ENCODE peak calls at places on chromosomes 11 and 22, in eight cellular contexts. One of them, this sample, is unnamed.

GRCh38 chr11:3950996-3951662 is 95.7 kb downstream of the STIM1 start:
- DNase-seq in fibroblast of pulmonary artery: peak; percentile 74
- DNase-seq in GM06990: no peak
- DNase-seq in bronchial epithelial cell: no peak
- DNase-seq in breast epithelium: no peak
- DNase-seq in lower lobe of right lung: no peak
- DNase-seq in cardiac muscle cell: peak; percentile 85
- DNase-seq in stomach: no peak
- DNase-seq in this sample: no peak

GRCh38 chr11:10298342-10298741 is 4.3 kb upstream of the SBF2 start:
- DNase-seq in cardiac muscle cell: peak; percentile 80
- DNase-seq in stomach: no peak
- DNase-seq in breast epithelium: no peak
- DNase-seq in fibroblast of pulmonary artery: peak; percentile 57
- DNase-seq in lower lobe of right lung: no peak
- DNase-seq in GM06990: peak; percentile 55
- DNase-seq in bronchial epithelial cell: peak; percentile 73
- DNase-seq in this sample: peak; percentile 84

GRCh38 chr11:59550842-59551650 is 39.7 kb downstream of the OR4D9 start:
- DNase-seq in cardiac muscle cell: peak; percentile 91
- DNase-seq in lower lobe of right lung: peak; percentile 75
- DNase-seq in stomach: peak; percentile 76
- DNase-seq in bronchial epithelial cell: peak; percentile 83
- DNase-seq in GM06990: peak; percentile 79
- DNase-seq in breast epithelium: peak; percentile 77
- DNase-seq in fibroblast of pulmonary artery: peak; percentile 93
- DNase-seq in this sample: peak; percentile 39

GRCh38 chr11:57480409-57481137 is 20.2 kb downstream of the RTN4RL2 start:
- DNase-seq in breast epithelium: peak; percentile 74
- DNase-seq in fibroblast of pulmonary artery: peak; percentile 62
- DNase-seq in GM06990: no peak
- DNase-seq in stomach: peak; percentile 78
- DNase-seq in bronchial epithelial cell: peak; percentile 38
- DNase-seq in cardiac muscle cell: peak; percentile 67
- DNase-seq in lower lobe of right lung: peak; percentile 77
- DNase-seq in this sample: peak; percentile 87

GRCh38 chr11:116887909-116888556 is 50.6 kb upstream of the APOA1 start:
- DNase-seq in breast epithelium: no peak
- DNase-seq in GM06990: no peak
- DNase-seq in stomach: no peak
- DNase-seq in fibroblast of pulmonary artery: peak; percentile 64
- DNase-seq in cardiac muscle cell: peak; percentile 61
- DNase-seq in lower lobe of right lung: no peak
- DNase-seq in bronchial epithelial cell: no peak
- DNase-seq in this sample: no peak

GRCh38 chr11:130159657-130160459 is at the start of gene ST14:
- DNase-seq in breast epithelium: peak; percentile 81
- DNase-seq in lower lobe of right lung: peak; percentile 87
- DNase-seq in fibroblast of pulmonary artery: no peak
- DNase-seq in bronchial epithelial cell: peak; percentile 50
- DNase-seq in cardiac muscle cell: no peak
- DNase-seq in GM06990: no peak
- DNase-seq in stomach: peak; percentile 89
- DNase-seq in this sample: peak; percentile 54

GRCh38 chr11:64356498-64357411 is 2.2 kb upstream of the RPS6KA4 start:
- DNase-seq in bronchial epithelial cell: peak; percentile 46
- DNase-seq in lower lobe of right lung: no peak
- DNase-seq in stomach: peak; percentile 57
- DNase-seq in GM06990: no peak
- DNase-seq in fibroblast of pulmonary artery: peak; percentile 48
- DNase-seq in breast epithelium: no peak
- DNase-seq in cardiac muscle cell: peak; percentile 54
- DNase-seq in this sample: no peak

GRCh38 chr11:35242412-35242811 is 103.4 kb downstream of the CD44 start:
- DNase-seq in bronchial epithelial cell: no peak
- DNase-seq in stomach: no peak
- DNase-seq in GM06990: no peak
- DNase-seq in cardiac muscle cell: no peak
- DNase-seq in fibroblast of pulmonary artery: no peak
- DNase-seq in breast epithelium: no peak
- DNase-seq in lower lobe of right lung: no peak
- DNase-seq in this sample: no peak

GRCh38 chr22:47029244-47030001 is 267.0 kb downstream of the TBC1D22A start:
- DNase-seq in cardiac muscle cell: no peak
- DNase-seq in GM06990: no peak
- DNase-seq in bronchial epithelial cell: no peak
- DNase-seq in stomach: no peak
- DNase-seq in breast epithelium: peak; percentile 33
- DNase-seq in fibroblast of pulmonary artery: no peak
- DNase-seq in lower lobe of right lung: peak; percentile 24
- DNase-seq in this sample: no peak

GRCh38 chr11:8794677-8795103 is 112.1 kb downstream of the RPL27A start:
- DNase-seq in breast epithelium: no peak
- DNase-seq in GM06990: no peak
- DNase-seq in cardiac muscle cell: no peak
- DNase-seq in fibroblast of pulmonary artery: no peak
- DNase-seq in stomach: peak; percentile 83
- DNase-seq in lower lobe of right lung: no peak
- DNase-seq in bronchial epithelial cell: no peak
- DNase-seq in this sample: no peak
- TF ChIP-seq CTCF in breast epithelium: no peak
- TF ChIP-seq CTCF in GM06990: peak; percentile 44
- TF ChIP-seq CTCF in cardiac muscle cell: no peak
- TF ChIP-seq CTCF in fibroblast of pulmonary artery: peak; percentile 9
- TF ChIP-seq CTCF in stomach: peak; percentile 45
- TF ChIP-seq CTCF in lower lobe of right lung: peak; percentile 23
- TF ChIP-seq CTCF in bronchial epithelial cell: peak; percentile 56
- TF ChIP-seq CTCF in this sample: peak; percentile 9

GRCh38 chr11:60634151-60634550 is 65.3 kb upstream of the MS4A8 start:
- DNase-seq in lower lobe of right lung: no peak
- DNase-seq in fibroblast of pulmonary artery: no peak
- DNase-seq in breast epithelium: no peak
- DNase-seq in GM06990: peak; percentile 34
- DNase-seq in cardiac muscle cell: no peak
- DNase-seq in stomach: no peak
- DNase-seq in bronchial epithelial cell: peak; percentile 1
- DNase-seq in this sample: peak; percentile 42
- TF ChIP-seq CTCF in lower lobe of right lung: no peak
- TF ChIP-seq CTCF in fibroblast of pulmonary artery: no peak
- TF ChIP-seq CTCF in breast epithelium: no peak
- TF ChIP-seq CTCF in GM06990: peak; percentile 81
- TF ChIP-seq CTCF in cardiac muscle cell: peak; percentile 2
- TF ChIP-seq CTCF in stomach: no peak
- TF ChIP-seq CTCF in bronchial epithelial cell: peak; percentile 20
- TF ChIP-seq CTCF in this sample: peak; percentile 60

GRCh38 chr11:18536195-18536594 is 9.5 kb upstream of the TSG101 start:
- DNase-seq in breast epithelium: no peak
- DNase-seq in stomach: no peak
- DNase-seq in fibroblast of pulmonary artery: no peak
- DNase-seq in cardiac muscle cell: no peak
- DNase-seq in GM06990: no peak
- DNase-seq in bronchial epithelial cell: no peak
- DNase-seq in lower lobe of right lung: no peak
- DNase-seq in this sample: no peak

GRCh38 chr11:18540207-18541009 is 13.7 kb upstream of the TSG101 start:
- DNase-seq in stomach: no peak
- DNase-seq in GM06990: no peak
- DNase-seq in fibroblast of pulmonary artery: peak; percentile 41
- DNase-seq in breast epithelium: no peak
- DNase-seq in bronchial epithelial cell: peak; percentile 46
- DNase-seq in cardiac muscle cell: peak; percentile 20
- DNase-seq in lower lobe of right lung: no peak
- DNase-seq in this sample: peak; percentile 48
- TF ChIP-seq CTCF in stomach: peak; percentile 6
- TF ChIP-seq CTCF in GM06990: peak; percentile 67
- TF ChIP-seq CTCF in fibroblast of pulmonary artery: peak; percentile 52
- TF ChIP-seq CTCF in breast epithelium: no peak
- TF ChIP-seq CTCF in bronchial epithelial cell: peak; percentile 30
- TF ChIP-seq CTCF in cardiac muscle cell: peak; percentile 40
- TF ChIP-seq CTCF in lower lobe of right lung: peak; percentile 26
- TF ChIP-seq CTCF in this sample: peak; percentile 48

GRCh38 chr11:76629133-76629852 is 41.3 kb downstream of the LRRC32 start:
- DNase-seq in GM06990: peak; percentile 64
- DNase-seq in cardiac muscle cell: peak; percentile 94
- DNase-seq in fibroblast of pulmonary artery: peak; percentile 97
- DNase-seq in breast epithelium: no peak
- DNase-seq in stomach: no peak
- DNase-seq in lower lobe of right lung: peak; percentile 65
- DNase-seq in bronchial epithelial cell: peak; percentile 43
- DNase-seq in this sample: no peak

GRCh38 chr11:76631566-76632308 is 38.8 kb downstream of the LRRC32 start:
- DNase-seq in breast epithelium: no peak
- DNase-seq in bronchial epithelial cell: no peak
- DNase-seq in stomach: no peak
- DNase-seq in lower lobe of right lung: no peak
- DNase-seq in GM06990: no peak
- DNase-seq in cardiac muscle cell: no peak
- DNase-seq in fibroblast of pulmonary artery: no peak
- DNase-seq in this sample: no peak

GRCh38 chr11:76630600-76630999 is 39.9 kb downstream of the LRRC32 start:
- DNase-seq in stomach: no peak
- DNase-seq in lower lobe of right lung: no peak
- DNase-seq in breast epithelium: no peak
- DNase-seq in fibroblast of pulmonary artery: no peak
- DNase-seq in bronchial epithelial cell: no peak
- DNase-seq in GM06990: no peak
- DNase-seq in cardiac muscle cell: no peak
- DNase-seq in this sample: no peak

GRCh38 chr11:76628408-76628947 is 42.1 kb downstream of the LRRC32 start:
- DNase-seq in lower lobe of right lung: no peak
- DNase-seq in stomach: no peak
- DNase-seq in fibroblast of pulmonary artery: no peak
- DNase-seq in breast epithelium: no peak
- DNase-seq in GM06990: peak; percentile 54
- DNase-seq in bronchial epithelial cell: no peak
- DNase-seq in cardiac muscle cell: no peak
- DNase-seq in this sample: no peak

GRCh38 chr11:76629853-76630599 is 40.5 kb downstream of the LRRC32 start:
- DNase-seq in breast epithelium: no peak
- DNase-seq in cardiac muscle cell: peak; percentile 84
- DNase-seq in bronchial epithelial cell: peak; percentile 2
- DNase-seq in fibroblast of pulmonary artery: peak; percentile 74
- DNase-seq in lower lobe of right lung: peak; percentile 75
- DNase-seq in stomach: peak; percentile 40
- DNase-seq in GM06990: no peak
- DNase-seq in this sample: no peak
- TF ChIP-seq CTCF in breast epithelium: no peak
- TF ChIP-seq CTCF in cardiac muscle cell: peak; percentile 19
- TF ChIP-seq CTCF in bronchial epithelial cell: no peak
- TF ChIP-seq CTCF in fibroblast of pulmonary artery: no peak
- TF ChIP-seq CTCF in lower lobe of right lung: peak; percentile 18
- TF ChIP-seq CTCF in stomach: no peak
- TF ChIP-seq CTCF in GM06990: no peak
- TF ChIP-seq CTCF in this sample: no peak

DNA sequence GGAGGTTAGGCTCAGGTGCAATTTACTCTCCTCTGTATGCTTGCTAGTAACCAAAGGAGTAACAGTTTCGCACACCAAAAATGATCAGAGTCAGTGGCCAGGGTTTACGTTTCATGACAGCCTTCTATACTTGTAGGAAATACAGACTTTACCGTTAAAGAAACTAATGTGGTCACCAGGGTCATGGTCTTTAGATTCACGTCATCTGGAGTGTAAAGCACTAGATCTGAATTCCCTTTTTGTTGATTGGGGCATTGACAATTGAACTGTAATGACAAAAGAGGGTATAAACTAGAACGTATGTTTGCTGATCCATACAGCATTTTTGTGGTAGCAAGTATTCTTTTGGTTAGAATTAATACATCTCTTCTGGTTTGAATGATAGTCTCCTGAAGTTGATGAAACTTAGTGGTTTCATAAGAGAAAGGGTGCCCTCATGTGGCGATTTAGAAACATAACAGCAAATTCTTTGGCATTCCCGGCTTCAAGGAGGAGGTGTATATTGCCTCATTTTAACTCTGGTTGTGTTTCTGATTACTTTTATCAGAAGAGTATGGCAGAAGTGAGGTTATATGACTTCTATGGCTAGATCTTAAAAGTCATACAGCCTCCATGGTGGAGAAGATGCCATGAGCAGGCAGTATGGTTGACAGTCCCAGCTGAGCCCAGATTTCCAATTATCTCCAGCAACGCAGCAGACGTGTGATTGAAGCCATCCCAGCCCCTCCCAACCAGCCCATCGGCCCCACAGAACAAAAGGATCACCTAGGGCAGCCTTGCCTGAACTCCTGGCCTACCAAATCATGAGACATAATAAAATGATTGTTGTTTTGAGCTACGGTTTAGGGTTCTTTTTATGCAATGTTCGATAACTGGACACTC is 35.1 kb downstream of the MMP7 start:
- DNase-seq in fibroblast of pulmonary artery: peak; percentile 94
- DNase-seq in GM06990: peak; percentile 56
- DNase-seq in breast epithelium: no peak
- DNase-seq in lower lobe of right lung: no peak
- DNase-seq in bronchial epithelial cell: peak; percentile 76
- DNase-seq in cardiac muscle cell: peak; percentile 93
- DNase-seq in stomach: no peak
- DNase-seq in this sample: peak; percentile 51
- TF ChIP-seq CTCF in fibroblast of pulmonary artery: peak; percentile 58
- TF ChIP-seq CTCF in GM06990: peak; percentile 50
- TF ChIP-seq CTCF in breast epithelium: peak; percentile 69
- TF ChIP-seq CTCF in lower lobe of right lung: peak; percentile 74
- TF ChIP-seq CTCF in bronchial epithelial cell: peak; percentile 50
- TF ChIP-seq CTCF in cardiac muscle cell: peak; percentile 59
- TF ChIP-seq CTCF in stomach: peak; percentile 59
- TF ChIP-seq CTCF in this sample: peak; percentile 66

GRCh38 chr22:36497910-36498669 is 8.8 kb downstream of the FOXRED2 start:
- DNase-seq in stomach: no peak
- DNase-seq in GM06990: no peak
- DNase-seq in lower lobe of right lung: no peak
- DNase-seq in fibroblast of pulmonary artery: no peak
- DNase-seq in cardiac muscle cell: no peak
- DNase-seq in breast epithelium: no peak
- DNase-seq in bronchial epithelial cell: no peak
- DNase-seq in this sample: no peak
- TF ChIP-seq CTCF in stomach: no peak
- TF ChIP-seq CTCF in GM06990: no peak
- TF ChIP-seq CTCF in lower lobe of right lung: no peak
- TF ChIP-seq CTCF in fibroblast of pulmonary artery: peak; percentile 13
- TF ChIP-seq CTCF in cardiac muscle cell: no peak
- TF ChIP-seq CTCF in breast epithelium: no peak
- TF ChIP-seq CTCF in bronchial epithelial cell: no peak
- TF ChIP-seq CTCF in this sample: no peak